ENCODE peak calls at places on chromosomes 16 and 17, in five cellular contexts. One of them, this sample, is unnamed.

GRCh38 chr17:81480140-81480917 is 32.3 kb downstream of the ACTG1 start:
- DNase-seq in smooth muscle cell of the brain vasculature: no peak
- DNase-seq in D721Med: no peak
- DNase-seq in activated T-helper 1 cell treated with Interleukin-2 at 50 U/mL for 16 hours: no peak
- DNase-seq in left ventricle myocardium inferior: no peak
- DNase-seq in this sample: no peak

GRCh38 chr17:73878923-73879322 is 234.7 kb upstream of the SDK2 start:
- DNase-seq in smooth muscle cell of the brain vasculature: no peak
- DNase-seq in D721Med: no peak
- DNase-seq in activated T-helper 1 cell treated with Interleukin-2 at 50 U/mL for 16 hours: no peak
- DNase-seq in left ventricle myocardium inferior: no peak
- DNase-seq in this sample: no peak

GRCh38 chr17:63033142-63033541 is 67.1 kb downstream of the TANC2 start:
- DNase-seq in smooth muscle cell of the brain vasculature: no peak
- DNase-seq in D721Med: no peak
- DNase-seq in activated T-helper 1 cell treated with Interleukin-2 at 50 U/mL for 16 hours: no peak
- DNase-seq in left ventricle myocardium inferior: no peak
- DNase-seq in this sample: peak

GRCh38 chr16:66365588-66365987 is 903 bp upstream of the CDH5 start:
- DNase-seq in smooth muscle cell of the brain vasculature: no peak
- DNase-seq in D721Med: no peak
- DNase-seq in activated T-helper 1 cell treated with Interleukin-2 at 50 U/mL for 16 hours: no peak
- DNase-seq in left ventricle myocardium inferior: peak
- DNase-seq in this sample: peak

GRCh38 chr16:71542377-71542776 is 16.2 kb downstream of the CHST4 start:
- DNase-seq in smooth muscle cell of the brain vasculature: no peak
- DNase-seq in D721Med: no peak
- DNase-seq in activated T-helper 1 cell treated with Interleukin-2 at 50 U/mL for 16 hours: peak
- DNase-seq in left ventricle myocardium inferior: peak
- DNase-seq in this sample: peak

GRCh38 chr17:8791910-8792270 is 7.3 kb downstream of the MFSD6L start:
- DNase-seq in smooth muscle cell of the brain vasculature: no peak
- DNase-seq in D721Med: no peak
- DNase-seq in activated T-helper 1 cell treated with Interleukin-2 at 50 U/mL for 16 hours: no peak
- DNase-seq in left ventricle myocardium inferior: no peak
- DNase-seq in this sample: no peak

GRCh38 chr16:10978124-10978523 is 33.8 kb downstream of the CLEC16A start:
- DNase-seq in smooth muscle cell of the brain vasculature: no peak
- DNase-seq in D721Med: no peak
- DNase-seq in activated T-helper 1 cell treated with Interleukin-2 at 50 U/mL for 16 hours: no peak
- DNase-seq in left ventricle myocardium inferior: no peak
- DNase-seq in this sample: no peak

GRCh38 chr17:4565209-4566141 is 5.1 kb upstream of the GGT6 start:
- DNase-seq in smooth muscle cell of the brain vasculature: peak
- DNase-seq in D721Med: peak
- DNase-seq in activated T-helper 1 cell treated with Interleukin-2 at 50 U/mL for 16 hours: no peak
- DNase-seq in left ventricle myocardium inferior: peak
- DNase-seq in this sample: peak

GRCh38 chr17:67520916-67521772 is 144.1 kb downstream of the PITPNC1 start:
- DNase-seq in smooth muscle cell of the brain vasculature: no peak
- DNase-seq in D721Med: no peak
- DNase-seq in activated T-helper 1 cell treated with Interleukin-2 at 50 U/mL for 16 hours: no peak
- DNase-seq in left ventricle myocardium inferior: no peak
- DNase-seq in this sample: no peak

GRCh38 chr16:68364601-68364998 is 53.8 kb downstream of the PRMT7 start:
- DNase-seq in smooth muscle cell of the brain vasculature: no peak
- DNase-seq in D721Med: no peak
- DNase-seq in activated T-helper 1 cell treated with Interleukin-2 at 50 U/mL for 16 hours: no peak
- DNase-seq in left ventricle myocardium inferior: no peak
- DNase-seq in this sample: peak

GRCh38 chr16:5007256-5007655 is 26.5 kb downstream of the NAGPA start:
- DNase-seq in smooth muscle cell of the brain vasculature: no peak
- DNase-seq in D721Med: no peak
- DNase-seq in activated T-helper 1 cell treated with Interleukin-2 at 50 U/mL for 16 hours: no peak
- DNase-seq in left ventricle myocardium inferior: no peak
- DNase-seq in this sample: no peak

GRCh38 chr17:68564415-68565111 is 36.6 kb downstream of the FAM20A start:
- DNase-seq in smooth muscle cell of the brain vasculature: no peak
- DNase-seq in D721Med: no peak
- DNase-seq in activated T-helper 1 cell treated with Interleukin-2 at 50 U/mL for 16 hours: no peak
- DNase-seq in left ventricle myocardium inferior: no peak
- DNase-seq in this sample: peak

GRCh38 chr16:86322840-86323239 is 187.5 kb upstream of the FOXF1 start:
- DNase-seq in smooth muscle cell of the brain vasculature: no peak
- DNase-seq in D721Med: no peak
- DNase-seq in activated T-helper 1 cell treated with Interleukin-2 at 50 U/mL for 16 hours: no peak
- DNase-seq in left ventricle myocardium inferior: no peak
- DNase-seq in this sample: no peak

GRCh38 chr17:1636732-1637285 is 8.2 kb upstream of the SLC43A2 start:
- DNase-seq in smooth muscle cell of the brain vasculature: no peak
- DNase-seq in D721Med: no peak
- DNase-seq in activated T-helper 1 cell treated with Interleukin-2 at 50 U/mL for 16 hours: no peak
- DNase-seq in left ventricle myocardium inferior: no peak
- DNase-seq in this sample: no peak

GRCh38 chr17:82377924-82378740 is 6.6 kb downstream of the UTS2R start:
- DNase-seq in smooth muscle cell of the brain vasculature: no peak
- DNase-seq in D721Med: no peak
- DNase-seq in activated T-helper 1 cell treated with Interleukin-2 at 50 U/mL for 16 hours: no peak
- DNase-seq in left ventricle myocardium inferior: no peak
- DNase-seq in this sample: no peak

GRCh38 chr16:28873543-28874201 is 4.6 kb upstream of the ATP2A1 start:
- DNase-seq in smooth muscle cell of the brain vasculature: no peak
- DNase-seq in D721Med: no peak
- DNase-seq in activated T-helper 1 cell treated with Interleukin-2 at 50 U/mL for 16 hours: peak
- DNase-seq in left ventricle myocardium inferior: no peak
- DNase-seq in this sample: peak